ENCODE peak calls at places on chromosome 16, in eight cellular contexts. One of them, this sample, is unnamed.

GRCh38 chr16:84308120-84308519 is 13.4 kb downstream of the WFDC1 start:
- DNase-seq in HepG2: peak; percentile 40
- DNase-seq in psoas muscle: peak; percentile 25
- DNase-seq in PC-3: peak; percentile 34
- DNase-seq in pancreas: no peak
- DNase-seq in IMR-90: peak; percentile 34
- DNase-seq in ascending aorta: no peak
- DNase-seq in breast epithelium: no peak
- DNase-seq in this sample: peak; percentile 14

GRCh38 chr16:48609453-48610023 is 442 bp downstream of the N4BP1 start:
- DNase-seq in HepG2: no peak
- DNase-seq in psoas muscle: peak; percentile 67
- DNase-seq in PC-3: no peak
- DNase-seq in pancreas: peak; percentile 69
- DNase-seq in IMR-90: peak; percentile 54
- DNase-seq in ascending aorta: peak; percentile 67
- DNase-seq in breast epithelium: no peak
- DNase-seq in this sample: peak; percentile 39

GRCh38 chr16:53282975-53283946 is 151.0 kb upstream of the RBL2 start:
- DNase-seq in HepG2: peak; percentile 55
- DNase-seq in psoas muscle: no peak
- DNase-seq in PC-3: peak; percentile 66
- DNase-seq in pancreas: no peak
- DNase-seq in IMR-90: peak; percentile 49
- DNase-seq in ascending aorta: no peak
- DNase-seq in breast epithelium: no peak
- DNase-seq in this sample: peak; percentile 42

GRCh38 chr16:57732011-57732410 is 3.6 kb upstream of the KATNB1 start:
- DNase-seq in HepG2: no peak
- DNase-seq in psoas muscle: no peak
- DNase-seq in PC-3: no peak
- DNase-seq in pancreas: no peak
- DNase-seq in IMR-90: peak; percentile 25
- DNase-seq in ascending aorta: no peak
- DNase-seq in breast epithelium: no peak
- DNase-seq in this sample: no peak

GRCh38 chr16:15509593-15510520 is 75.5 kb downstream of the BMERB1 start:
- DNase-seq in HepG2: no peak
- DNase-seq in psoas muscle: no peak
- DNase-seq in PC-3: no peak
- DNase-seq in pancreas: no peak
- DNase-seq in IMR-90: peak; percentile 60
- DNase-seq in ascending aorta: no peak
- DNase-seq in breast epithelium: peak; percentile 21
- DNase-seq in this sample: no peak

GRCh38 chr16:23712976-23713375 is at the start of gene ERN2:
- DNase-seq in HepG2: no peak
- DNase-seq in psoas muscle: no peak
- DNase-seq in PC-3: no peak
- DNase-seq in pancreas: no peak
- DNase-seq in IMR-90: no peak
- DNase-seq in ascending aorta: no peak
- DNase-seq in breast epithelium: no peak
- DNase-seq in this sample: no peak

GRCh38 chr16:88014201-88014781 is 63.1 kb downstream of the BANP start:
- DNase-seq in HepG2: peak; percentile 20
- DNase-seq in psoas muscle: no peak
- DNase-seq in PC-3: peak; percentile 43
- DNase-seq in pancreas: no peak
- DNase-seq in IMR-90: peak; percentile 77
- DNase-seq in ascending aorta: no peak
- DNase-seq in breast epithelium: no peak
- DNase-seq in this sample: no peak

GRCh38 chr16:85202631-85203461 is 90.6 kb upstream of the CIBAR2 start:
- DNase-seq in HepG2: no peak
- DNase-seq in psoas muscle: peak; percentile 88
- DNase-seq in PC-3: no peak
- DNase-seq in pancreas: peak; percentile 91
- DNase-seq in IMR-90: peak; percentile 96
- DNase-seq in ascending aorta: peak; percentile 90
- DNase-seq in breast epithelium: peak; percentile 52
- DNase-seq in this sample: no peak

GRCh38 chr16:74582984-74583383 is 23.9 kb downstream of the GLG1 start:
- DNase-seq in HepG2: no peak
- DNase-seq in psoas muscle: no peak
- DNase-seq in PC-3: no peak
- DNase-seq in pancreas: no peak
- DNase-seq in IMR-90: no peak
- DNase-seq in ascending aorta: no peak
- DNase-seq in breast epithelium: no peak
- DNase-seq in this sample: no peak

GRCh38 chr16:56969769-56970168 is 8.0 kb downstream of the CETP start:
- DNase-seq in HepG2: no peak
- DNase-seq in psoas muscle: no peak
- DNase-seq in PC-3: no peak
- DNase-seq in pancreas: no peak
- DNase-seq in IMR-90: no peak
- DNase-seq in ascending aorta: no peak
- DNase-seq in breast epithelium: no peak
- DNase-seq in this sample: no peak

GRCh38 chr16:80317132-80318098 is 223.4 kb upstream of the DYNLRB2 start:
- DNase-seq in HepG2: peak; percentile 16
- DNase-seq in psoas muscle: no peak
- DNase-seq in PC-3: peak; percentile 4
- DNase-seq in pancreas: no peak
- DNase-seq in IMR-90: peak; percentile 20
- DNase-seq in ascending aorta: no peak
- DNase-seq in breast epithelium: no peak
- DNase-seq in this sample: no peak

GRCh38 chr16:68972720-68973119 is 129.4 kb downstream of the TANGO6 start:
- DNase-seq in HepG2: no peak
- DNase-seq in psoas muscle: no peak
- DNase-seq in PC-3: peak; percentile 51
- DNase-seq in pancreas: no peak
- DNase-seq in IMR-90: peak; percentile 70
- DNase-seq in ascending aorta: no peak
- DNase-seq in breast epithelium: no peak
- DNase-seq in this sample: no peak

GRCh38 chr16:29794231-29794710 is 3.7 kb downstream of the KIF22 start:
- DNase-seq in HepG2: no peak
- DNase-seq in psoas muscle: no peak
- DNase-seq in PC-3: no peak
- DNase-seq in pancreas: no peak
- DNase-seq in IMR-90: no peak
- DNase-seq in ascending aorta: no peak
- DNase-seq in breast epithelium: no peak
- DNase-seq in this sample: no peak

GRCh38 chr16:24729967-24730815 is 740 bp downstream of the TNRC6A start:
- DNase-seq in HepG2: no peak
- DNase-seq in psoas muscle: peak; percentile 38
- DNase-seq in PC-3: no peak
- DNase-seq in pancreas: peak; percentile 32
- DNase-seq in IMR-90: peak; percentile 18
- DNase-seq in ascending aorta: no peak
- DNase-seq in breast epithelium: no peak
- DNase-seq in this sample: peak; percentile 49

GRCh38 chr16:89101303-89102034 is 7.8 kb downstream of the ACSF3 start:
- DNase-seq in HepG2: no peak
- DNase-seq in psoas muscle: no peak
- DNase-seq in PC-3: no peak
- DNase-seq in pancreas: no peak
- DNase-seq in IMR-90: no peak
- DNase-seq in ascending aorta: no peak
- DNase-seq in breast epithelium: no peak
- DNase-seq in this sample: no peak

GRCh38 chr16:59887856-59888255 is 1153.7 kb upstream of the GOT2 start:
- DNase-seq in HepG2: no peak
- DNase-seq in psoas muscle: no peak
- DNase-seq in PC-3: no peak
- DNase-seq in pancreas: no peak
- DNase-seq in IMR-90: no peak
- DNase-seq in ascending aorta: no peak
- DNase-seq in breast epithelium: no peak
- DNase-seq in this sample: no peak

GRCh38 chr16:77212736-77213541 is 13.7 kb downstream of the SYCE1L start:
- DNase-seq in HepG2: no peak
- DNase-seq in psoas muscle: peak; percentile 59
- DNase-seq in PC-3: peak; percentile 44
- DNase-seq in pancreas: peak; percentile 52
- DNase-seq in IMR-90: no peak
- DNase-seq in ascending aorta: peak; percentile 76
- DNase-seq in breast epithelium: peak; percentile 69
- DNase-seq in this sample: peak; percentile 63

GRCh38 chr16:46673320-46674013 is 15.5 kb downstream of the VPS35 start:
- DNase-seq in HepG2: peak; percentile 79
- DNase-seq in psoas muscle: peak; percentile 25
- DNase-seq in PC-3: peak; percentile 60
- DNase-seq in pancreas: peak; percentile 26
- DNase-seq in IMR-90: peak; percentile 69
- DNase-seq in ascending aorta: no peak
- DNase-seq in breast epithelium: no peak
- DNase-seq in this sample: peak; percentile 66

DNA sequence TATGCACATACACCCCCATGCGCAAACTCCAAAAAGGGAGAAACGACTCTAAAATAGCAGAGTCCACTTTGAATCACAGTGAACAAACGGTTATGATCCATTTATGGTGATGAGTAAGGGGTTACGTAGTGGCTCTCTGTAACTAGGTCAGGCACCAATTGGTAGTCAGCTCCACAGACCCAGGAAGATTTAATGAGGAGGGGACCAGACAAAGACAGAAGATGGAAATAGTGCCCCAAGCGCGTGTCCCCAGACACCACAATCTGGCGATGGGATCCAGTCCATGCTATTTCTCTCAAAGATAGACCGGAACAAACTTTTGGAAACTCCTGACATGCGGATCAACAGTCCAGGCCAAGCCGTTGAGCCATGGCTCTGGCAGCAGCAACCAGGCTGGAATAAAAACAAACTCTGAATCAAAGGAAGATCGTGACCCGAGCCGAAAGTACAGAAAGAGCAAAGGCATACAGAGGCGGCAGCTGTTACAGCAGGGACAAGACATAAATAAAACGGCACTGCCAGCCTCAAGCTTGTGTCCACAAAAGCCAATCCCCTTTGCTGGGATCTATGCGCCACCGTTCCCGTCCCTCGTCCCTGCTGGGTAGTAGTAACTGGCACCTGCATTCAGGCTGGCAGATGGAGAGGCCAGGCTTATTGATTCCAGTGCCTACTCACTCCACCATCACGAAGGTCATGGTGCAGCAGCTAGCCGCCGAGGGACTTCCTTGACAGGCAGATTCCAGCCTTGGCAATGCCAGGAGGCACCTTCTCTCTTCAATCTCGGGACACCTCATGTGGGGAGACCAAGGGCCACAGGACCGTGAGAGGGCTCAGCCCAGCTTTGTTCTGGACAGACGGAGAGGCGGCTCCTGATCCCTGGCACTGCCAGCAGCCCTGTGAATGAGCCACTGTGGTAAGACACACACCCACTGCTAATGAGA is 50.2 kb downstream of the CDH11 start:
- DNase-seq in HepG2: no peak
- DNase-seq in psoas muscle: peak; percentile 68
- DNase-seq in PC-3: peak; percentile 42
- DNase-seq in pancreas: no peak
- DNase-seq in IMR-90: peak; percentile 64
- DNase-seq in ascending aorta: peak; percentile 79
- DNase-seq in breast epithelium: no peak
- DNase-seq in this sample: no peak
- H3K27ac ChIP-seq in HepG2: no peak overlapping the region
- H3K27ac ChIP-seq in psoas muscle: peak overlapping the region; percentile 93
- H3K27ac ChIP-seq in PC-3: peak overlapping the region; percentile 92
- H3K27ac ChIP-seq in pancreas: no peak overlapping the region
- H3K27ac ChIP-seq in IMR-90: peak overlapping the region; percentile 26
- H3K27ac ChIP-seq in ascending aorta: peak overlapping the region; percentile 80
- H3K27ac ChIP-seq in breast epithelium: no peak overlapping the region
- H3K27ac ChIP-seq in this sample: peak overlapping the region; percentile 7

GRCh38 chr16:54633943-54634362 is 296.7 kb upstream of the IRX5 start:
- DNase-seq in HepG2: peak; percentile 14
- DNase-seq in psoas muscle: no peak
- DNase-seq in PC-3: no peak
- DNase-seq in pancreas: no peak
- DNase-seq in IMR-90: no peak
- DNase-seq in ascending aorta: peak; percentile 84
- DNase-seq in breast epithelium: no peak
- DNase-seq in this sample: peak; percentile 25
- TF ChIP-seq CTCF in HepG2: peak; percentile 35
- TF ChIP-seq CTCF in psoas muscle: peak; percentile 45
- TF ChIP-seq CTCF in PC-3: peak; percentile 43
- TF ChIP-seq CTCF in pancreas: no peak
- TF ChIP-seq CTCF in IMR-90: peak; percentile 11
- TF ChIP-seq CTCF in ascending aorta: peak; percentile 47
- TF ChIP-seq CTCF in breast epithelium: no peak
- TF ChIP-seq CTCF in this sample: peak; percentile 22

DNA sequence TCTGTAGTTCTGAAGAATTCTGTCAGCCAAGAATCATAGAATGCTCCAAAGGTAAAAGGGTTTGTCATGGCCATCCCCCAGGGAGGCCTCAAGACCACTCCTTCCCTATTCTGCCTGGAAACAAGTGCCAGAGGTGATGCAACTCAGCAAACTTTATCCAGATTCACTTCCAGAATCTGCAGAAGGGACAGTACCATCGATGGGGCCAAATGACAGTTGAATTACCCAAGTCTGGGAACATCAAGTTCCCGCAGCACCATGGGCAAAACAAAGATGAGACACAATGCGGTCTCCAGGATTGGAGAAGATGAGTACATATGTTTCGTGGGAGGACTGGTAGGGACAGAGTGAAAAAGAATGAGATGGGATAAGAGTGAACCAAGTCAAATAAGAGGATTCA is 13.7 kb upstream of the TAT start:
- DNase-seq in HepG2: no peak
- DNase-seq in psoas muscle: no peak
- DNase-seq in PC-3: no peak
- DNase-seq in pancreas: no peak
- DNase-seq in IMR-90: no peak
- DNase-seq in ascending aorta: no peak
- DNase-seq in breast epithelium: no peak
- DNase-seq in this sample: no peak
- H3K27ac ChIP-seq in HepG2: no peak overlapping the region
- H3K27ac ChIP-seq in psoas muscle: no peak overlapping the region
- H3K27ac ChIP-seq in PC-3: no peak overlapping the region
- H3K27ac ChIP-seq in pancreas: no peak overlapping the region
- H3K27ac ChIP-seq in IMR-90: no peak overlapping the region
- H3K27ac ChIP-seq in ascending aorta: no peak overlapping the region
- H3K27ac ChIP-seq in breast epithelium: no peak overlapping the region
- H3K27ac ChIP-seq in this sample: no peak overlapping the region

DNA sequence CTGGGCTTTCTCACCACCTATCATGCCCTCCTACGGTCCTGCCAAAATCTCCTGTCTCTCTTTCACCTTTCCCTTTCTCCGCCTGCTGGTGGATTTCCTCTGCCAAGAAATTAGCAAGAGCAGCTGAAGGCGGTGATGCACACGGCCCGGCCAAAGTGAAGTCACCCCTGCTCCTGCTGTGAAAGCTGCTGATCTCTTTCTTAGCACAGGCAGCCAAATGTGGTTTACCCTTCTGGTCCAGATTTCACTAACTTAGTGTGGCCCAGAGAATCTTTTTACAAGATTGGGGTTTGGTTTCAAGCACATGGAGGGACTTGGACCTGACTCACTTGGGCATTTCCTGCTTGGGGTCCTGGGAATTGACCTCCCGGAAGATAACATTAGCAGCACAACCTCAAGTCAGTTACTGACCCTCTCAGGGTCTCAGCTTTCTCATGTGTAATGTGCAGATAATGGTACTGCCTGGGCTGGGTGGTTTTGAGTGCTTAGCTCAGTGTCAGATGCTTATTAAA is 155.7 kb downstream of the SOCS1 start:
- DNase-seq in HepG2: no peak
- DNase-seq in psoas muscle: peak; percentile 64
- DNase-seq in PC-3: peak; percentile 32
- DNase-seq in pancreas: no peak
- DNase-seq in IMR-90: peak; percentile 100
- DNase-seq in ascending aorta: peak; percentile 81
- DNase-seq in breast epithelium: peak; percentile 33
- DNase-seq in this sample: no peak
- TF ChIP-seq CTCF in HepG2: no peak
- TF ChIP-seq CTCF in psoas muscle: no peak
- TF ChIP-seq CTCF in PC-3: no peak
- TF ChIP-seq CTCF in pancreas: no peak
- TF ChIP-seq CTCF in IMR-90: peak; percentile 53
- TF ChIP-seq CTCF in ascending aorta: peak; percentile 32
- TF ChIP-seq CTCF in breast epithelium: no peak
- TF ChIP-seq CTCF in this sample: no peak